ENCODE peak calls at places on chromosomes 12 and 14, in nine cellular contexts. Y is A549; G is CD8-positive, alpha-beta T cell; T is cardiac muscle cell; X is SJCRH30; B is tibial artery; E is effector memory CD4-positive, alpha-beta T cell; Z is PC-3; R is IMR-90. H is an unnamed sample. For H3K4me1, the result is how much of the 10 kb centered on the place peaks cover.

GRCh38 chr14:90402009-90402408 is 5.2 kb downstream of the CALM1 start:
- DNase-seq in Y (no peak), G (no peak), T (no peak), X (no peak), B (no peak), E (no peak), Z (no peak), R (no peak), H (no peak)

GRCh38 chr12:57552306-57552651 is 2.4 kb downstream of the KIF5A start:
- DNase-seq in Y (no peak), G (no peak), T (no peak), X (no peak), B (no peak), E (no peak), Z (no peak), R (no peak), H (no peak)

GRCh38 chr12:43969882-43970281 is 134.0 kb downstream of the TMEM117 start:
- DNase-seq in Y (peak), G (no peak), T (peak), X (no peak), B (no peak), E (no peak), Z (peak), R (peak), H (no peak)

GRCh38 chr12:89384050-89384749 is 31.9 kb upstream of the DUSP6 start:
- DNase-seq in Y (no peak), G (no peak), T (peak), X (peak), B (no peak), E (no peak), Z (peak), R (peak), H (no peak)

GRCh38 chr12:29157486-29157946 is 8.4 kb downstream of the FAR2 start:
- DNase-seq in Y (no peak), G (no peak), T (peak), X (no peak), B (no peak), E (no peak), Z (peak), R (peak), H (no peak)

GRCh38 chr14:69443296-69443805 is 41.2 kb upstream of the PLEKHD1 start:
- DNase-seq in Y (no peak), G (no peak), T (no peak), X (no peak), B (no peak), E (no peak), Z (no peak), R (no peak), H (no peak)

GRCh38 chr12:45273717-45274271 is 57.9 kb downstream of the ANO6 start:
- DNase-seq in Y (peak), G (no peak), T (peak), X (no peak), B (peak), E (no peak), Z (peak), R (peak), H (no peak)

GRCh38 chr12:98638009-98638408 is 6.6 kb downstream of the IKBIP start:
- DNase-seq in Y (no peak), G (no peak), T (no peak), X (no peak), B (no peak), E (no peak), Z (no peak), R (no peak), H (no peak)

GRCh38 chr12:42094277-42094676 is 50.4 kb downstream of the GXYLT1 start:
- DNase-seq in Y (peak), G (peak), T (peak), X (peak), B (no peak), E (peak), Z (peak), R (peak), H (no peak)

GRCh38 chr12:129901256-129901655 is 2.6 kb downstream of the TMEM132D start:
- DNase-seq in Y (no peak), G (no peak), T (no peak), X (no peak), B (no peak), E (no peak), Z (no peak), R (no peak), H (no peak)

GRCh38 chr14:96711559-96712267 is 85.5 kb upstream of the VRK1 start:
- DNase-seq in Y (no peak), G (no peak), T (no peak), X (no peak), B (no peak), E (no peak), Z (no peak), R (no peak), H (no peak)

GRCh38 chr14:72738181-72738611 is 155.7 kb downstream of the DPF3 start:
- DNase-seq in Y (no peak), G (no peak), T (no peak), X (no peak), B (peak), E (no peak), Z (no peak), R (no peak), H (no peak)

GRCh38 chr14:100532154-100532915 is 54.9 kb downstream of the BEGAIN start:
- DNase-seq in Y (no peak), G (no peak), T (no peak), X (peak), B (no peak), E (no peak), Z (no peak), R (peak), H (peak)

GRCh38 chr14:30283822-30284446 is 275.0 kb upstream of the G2E3 start:
- DNase-seq in Y (peak), G (no peak), T (peak), X (peak), B (no peak), E (no peak), Z (peak), R (peak), H (no peak)

GRCh38 chr14:101840649-101841365 is 79.3 kb downstream of the PPP2R5C start:
- DNase-seq in Y (no peak), G (no peak), T (no peak), X (no peak), B (no peak), E (no peak), Z (no peak), R (no peak), H (no peak)

GRCh38 chr14:101839661-101840060 is 78.2 kb downstream of the PPP2R5C start:
- DNase-seq in Y (no peak), G (no peak), T (no peak), X (no peak), B (no peak), E (no peak), Z (no peak), R (no peak), H (no peak)

GRCh38 chr14:101836131-101836530 is 74.6 kb downstream of the PPP2R5C start:
- DNase-seq in Y (no peak), G (no peak), T (peak), X (no peak), B (no peak), E (no peak), Z (no peak), R (peak), H (no peak)

GRCh38 chr14:101838476-101838875 is 77.0 kb downstream of the PPP2R5C start:
- DNase-seq in Y (no peak), G (no peak), T (no peak), X (no peak), B (no peak), E (no peak), Z (no peak), R (no peak), H (no peak)

GRCh38 chr14:101839236-101839635 is 77.7 kb downstream of the PPP2R5C start:
- DNase-seq in Y (no peak), G (peak), T (no peak), X (no peak), B (no peak), E (no peak), Z (no peak), R (no peak), H (peak)
- H3K4me1 ChIP-seq in Y (under half), G (half or more), T (under half), X (under half), B (under half), E (under half), Z (under half), R (under half), H (under half)

GRCh38 chr12:2937500-2937899 is 21.7 kb upstream of the TEAD4 start:
- DNase-seq in Y (no peak), G (no peak), T (peak), X (no peak), B (no peak), E (no peak), Z (no peak), R (no peak), H (no peak)

GRCh38 chr12:2934371-2934770 is 24.8 kb upstream of the TEAD4 start:
- DNase-seq in Y (no peak), G (no peak), T (no peak), X (no peak), B (no peak), E (no peak), Z (no peak), R (no peak), H (no peak)

GRCh38 chr12:2933586-2933985 is 25.6 kb upstream of the TEAD4 start:
- DNase-seq in Y (no peak), G (no peak), T (no peak), X (no peak), B (peak), E (no peak), Z (no peak), R (no peak), H (no peak)

GRCh38 chr12:2940564-2940963 is 18.6 kb upstream of the TEAD4 start:
- DNase-seq in Y (no peak), G (no peak), T (no peak), X (no peak), B (no peak), E (no peak), Z (no peak), R (no peak), H (no peak)

DNA sequence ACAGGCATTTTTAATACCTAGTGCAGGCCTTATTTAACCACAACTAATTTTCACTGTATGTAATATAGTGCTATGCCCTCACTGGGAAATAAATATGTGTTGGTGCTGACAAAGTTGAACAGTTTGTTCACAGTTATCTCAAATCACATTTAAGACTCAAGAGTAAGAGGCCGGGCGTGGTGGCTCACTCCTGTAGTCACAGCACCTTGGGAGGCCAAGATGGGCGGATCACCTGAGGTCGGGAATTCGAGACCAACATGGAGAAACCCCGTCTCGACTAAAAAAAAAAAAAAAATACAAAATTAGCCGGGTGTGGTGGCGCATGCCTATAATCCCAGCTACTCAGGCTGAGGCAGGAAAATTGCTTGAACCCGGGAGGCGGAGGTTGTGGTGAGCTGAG is 22.9 kb upstream of the TEAD4 start:
- DNase-seq in Y (no peak), G (no peak), T (no peak), X (no peak), B (no peak), E (no peak), Z (no peak), R (no peak), H (no peak)
- H3K4me1 ChIP-seq in Y (under half), G (under half), T (under half), X (under half), B (under half), E (under half), Z (under half), R (under half), H (under half)

GRCh38 chr14:68253381-68253780 is 433.8 kb downstream of the RAD51B start:
- DNase-seq in Y (no peak), G (no peak), T (no peak), X (no peak), B (no peak), E (no peak), Z (no peak), R (no peak), H (no peak)

GRCh38 chr14:68255697-68256178 is 436.2 kb downstream of the RAD51B start:
- DNase-seq in Y (no peak), G (no peak), T (no peak), X (no peak), B (no peak), E (no peak), Z (peak), R (peak), H (no peak)

GRCh38 chr14:68251766-68252100 is 432.2 kb downstream of the RAD51B start:
- DNase-seq in Y (no peak), G (no peak), T (no peak), X (no peak), B (no peak), E (no peak), Z (no peak), R (no peak), H (no peak)

GRCh38 chr14:68254669-68255527 is 435.3 kb downstream of the RAD51B start:
- DNase-seq in Y (no peak), G (no peak), T (no peak), X (no peak), B (no peak), E (no peak), Z (peak), R (peak), H (no peak)

DNA sequence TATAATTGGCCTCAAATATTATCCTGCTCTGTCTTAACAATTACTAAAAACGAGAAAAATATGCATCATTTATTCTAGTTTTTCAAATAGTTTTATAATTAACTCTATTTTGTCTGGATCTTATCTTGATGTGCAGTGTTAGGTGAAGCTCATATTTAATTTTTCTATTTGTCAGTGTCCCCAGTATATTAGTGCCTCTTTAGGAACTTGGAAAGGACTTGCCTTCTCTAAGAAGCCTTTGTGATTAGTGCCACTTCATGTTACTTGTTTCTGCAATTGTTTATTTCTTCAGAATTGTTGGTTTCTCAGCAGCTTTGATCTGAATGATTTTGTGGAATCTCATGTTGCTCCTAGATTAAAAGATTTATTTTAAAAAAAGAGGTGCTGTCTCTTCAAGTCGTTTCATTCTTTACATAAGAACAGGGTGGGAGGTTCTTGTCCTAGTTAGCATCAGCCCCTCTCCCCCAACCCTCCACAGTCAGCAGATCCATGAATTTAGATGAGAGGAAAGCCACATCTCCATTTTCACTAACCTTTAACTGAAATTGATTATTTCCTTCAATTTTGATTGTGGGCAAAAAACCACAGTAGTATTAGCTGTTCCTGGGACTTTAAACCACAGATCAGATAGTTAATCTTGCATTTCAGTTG is 434.4 kb downstream of the RAD51B start:
- DNase-seq in Y (no peak), G (no peak), T (no peak), X (no peak), B (no peak), E (no peak), Z (no peak), R (no peak), H (no peak)
- H3K4me1 ChIP-seq in Y (half or more), G (under half), T (half or more), X (under half), B (under half), E (under half), Z (half or more), R (under half), H (under half)

GRCh38 chr12:25995906-25996305 is 37.4 kb downstream of the RASSF8 start:
- DNase-seq in Y (no peak), G (no peak), T (peak), X (no peak), B (no peak), E (no peak), Z (no peak), R (peak), H (no peak)

GRCh38 chr12:25997401-25997973 is 39.0 kb downstream of the RASSF8 start:
- DNase-seq in Y (peak), G (no peak), T (peak), X (no peak), B (no peak), E (no peak), Z (peak), R (peak), H (no peak)

GRCh38 chr12:25996677-25997076 is 38.2 kb downstream of the RASSF8 start:
- DNase-seq in Y (no peak), G (no peak), T (no peak), X (no peak), B (no peak), E (no peak), Z (peak), R (no peak), H (no peak)

GRCh38 chr12:25994252-25994651 is 35.8 kb downstream of the RASSF8 start:
- DNase-seq in Y (no peak), G (no peak), T (peak), X (no peak), B (no peak), E (no peak), Z (peak), R (peak), H (no peak)

GRCh38 chr12:25994901-25995625 is 36.6 kb downstream of the RASSF8 start:
- DNase-seq in Y (no peak), G (no peak), T (no peak), X (no peak), B (no peak), E (no peak), Z (no peak), R (no peak), H (no peak)
- H3K4me1 ChIP-seq in Y (under half), G (under half), T (under half), X (under half), B (under half), E (under half), Z (under half), R (under half), H (under half)

GRCh38 chr12:117241697-117242096 is 51.4 kb upstream of the FBXO21 start:
- DNase-seq in Y (no peak), G (no peak), T (no peak), X (no peak), B (no peak), E (no peak), Z (no peak), R (no peak), H (no peak)

GRCh38 chr12:117240356-117240755 is 50.1 kb upstream of the FBXO21 start:
- DNase-seq in Y (no peak), G (no peak), T (no peak), X (no peak), B (no peak), E (no peak), Z (no peak), R (no peak), H (no peak)

GRCh38 chr12:117243488-117243887 is 53.2 kb upstream of the FBXO21 start:
- DNase-seq in Y (no peak), G (no peak), T (no peak), X (no peak), B (no peak), E (no peak), Z (no peak), R (no peak), H (no peak)
- H3K4me1 ChIP-seq in Y (under half), G (under half), T (under half), X (under half), B (under half), E (under half), Z (under half), R (under half), H (under half)

H was measured in Peyer's patch.